ENCODE peak calls at places on chromosome 6, in five cellular contexts. I, K, X, Z and S are unnamed samples.

GRCh38 chr6:139439278-139439813 is 64.9 kb upstream of the CITED2 start:
- DNase-seq in K (no peak), X (no peak), I (no peak), Z (no peak), S (no peak)

GRCh38 chr6:11273406-11274065 is 41.1 kb upstream of the NEDD9 start:
- DNase-seq in Z (no peak), I (no peak), K (no peak), X (no peak), S (no peak)

GRCh38 chr6:35216832-35217811 is 3.4 kb downstream of the SCUBE3 start:
- DNase-seq in K (no peak), X (no peak), I (no peak), Z (no peak), S (no peak)

GRCh38 chr6:152054441-152054840 is 247.0 kb downstream of the ESR1 start:
- DNase-seq in X (no peak), K (peak; percentile 15), Z (no peak), I (no peak), S (no peak)

GRCh38 chr6:47133230-47134000 is 91.3 kb upstream of the ADGRF1 start:
- DNase-seq in X (no peak), K (no peak), I (no peak), Z (no peak), S (no peak)

GRCh38 chr6:168132531-168133184 is 53.6 kb upstream of the FRMD1 start:
- DNase-seq in I (no peak), X (peak; percentile 46), Z (no peak), K (no peak), S (no peak)

GRCh38 chr6:143556529-143556928 is 45.0 kb upstream of the FUCA2 start:
- DNase-seq in X (no peak), K (no peak), Z (no peak), I (no peak), S (no peak)

GRCh38 chr6:72246926-72247325 is 360.6 kb downstream of the RIMS1 start:
- DNase-seq in I (no peak), Z (no peak), K (no peak), X (no peak), S (no peak)

GRCh38 chr6:74932214-74932923 is 273.5 kb downstream of the COL12A1 start:
- DNase-seq in Z (no peak), X (no peak), K (no peak), I (no peak), S (no peak)

GRCh38 chr6:114997813-114998292 is 655.0 kb upstream of the HS3ST5 start:
- DNase-seq in K (no peak), Z (no peak), X (no peak), I (no peak), S (no peak)

GRCh38 chr6:148235446-148235845 is 107.2 kb upstream of the SASH1 start:
- DNase-seq in I (no peak), K (no peak), Z (no peak), X (no peak), S (no peak)

GRCh38 chr6:89372506-89372901 is 20.0 kb upstream of the UBE2J1 start:
- DNase-seq in X (no peak), K (no peak), I (no peak), Z (no peak), S (no peak)

GRCh38 chr6:81562169-81562568 is 190.3 kb downstream of the TENT5A start:
- DNase-seq in K (peak; percentile 86), I (no peak), Z (no peak), X (no peak), S (no peak)

GRCh38 chr6:143157146-143157545 is 96.5 kb downstream of the AIG1 start:
- DNase-seq in X (no peak), Z (no peak), I (no peak), K (no peak), S (no peak)

GRCh38 chr6:25035451-25036435 is 100.0 kb upstream of the RIPOR2 start:
- DNase-seq in K (no peak), Z (no peak), X (no peak), I (no peak), S (no peak)

GRCh38 chr6:4271761-4272505 is 136.6 kb upstream of the ECI2 start:
- DNase-seq in K (no peak), I (no peak), X (peak; percentile 33), Z (no peak), S (no peak)

GRCh38 chr6:110363748-110364147 is 5.6 kb upstream of the METTL24 start:
- DNase-seq in X (no peak), K (no peak), I (no peak), Z (no peak), S (no peak)

GRCh38 chr6:87798393-87799278 is 96.6 kb upstream of the AKIRIN2 start:
- DNase-seq in Z (no peak), K (no peak), I (no peak), X (no peak), S (no peak)

GRCh38 chr6:8628063-8628462 is 192.7 kb upstream of the SLC35B3 start:
- DNase-seq in K (no peak), I (no peak), X (no peak), Z (no peak), S (no peak)

GRCh38 chr6:151160869-151161268 is 78.9 kb upstream of the AKAP12 start:
- DNase-seq in I (no peak), K (no peak), X (no peak), Z (no peak), S (no peak)

GRCh38 chr6:63597142-63598000 is 25.1 kb downstream of the LOC128125822 start:
- DNase-seq in Z (no peak), X (no peak), K (no peak), I (no peak), S (no peak)

GRCh38 chr6:31769684-31770371 is 7.3 kb downstream of the VWA7 start:
- DNase-seq in Z (peak; percentile 75), X (peak; percentile 67), K (peak; percentile 46), I (no peak), S (peak; percentile 63)

GRCh38 chr6:165889636-165890403 is 226.8 kb upstream of the PDE10A start:
- DNase-seq in X (peak; percentile 25), I (no peak), Z (no peak), K (no peak), S (no peak)

GRCh38 chr6:741410-742339 is 48.7 kb upstream of the EXOC2 start:
- DNase-seq in Z (no peak), X (no peak), K (no peak), I (no peak), S (no peak)

GRCh38 chr6:33787336-33787953 is 1.5 kb downstream of the LEMD2 start:
- DNase-seq in Z (no peak), K (no peak), I (no peak), X (peak; percentile 63), S (no peak)

GRCh38 chr6:30317913-30318589 is 8.7 kb upstream of the TRIM39 start:
- DNase-seq in K (no peak), Z (no peak), X (no peak), I (no peak), S (no peak)

GRCh38 chr6:40983752-40984151 is 55.3 kb downstream of the UNC5CL start:
- DNase-seq in X (no peak), I (no peak), K (no peak), Z (no peak), S (no peak)

GRCh38 chr6:43953794-43954310 is 173.4 kb downstream of the MRPL14 start:
- DNase-seq in K (no peak), X (no peak), Z (no peak), I (no peak), S (no peak)

GRCh38 chr6:135995160-135995898 is 143.8 kb downstream of the PDE7B start:
- DNase-seq in I (no peak), Z (no peak), X (peak; percentile 81), K (no peak), S (no peak)

GRCh38 chr6:54698974-54699373 is 147.6 kb upstream of the FAM83B start:
- DNase-seq in K (no peak), Z (no peak), X (no peak), I (no peak), S (no peak)

GRCh38 chr6:161137839-161138544 is 135.9 kb downstream of the AGPAT4 start:
- DNase-seq in I (no peak), Z (no peak), X (no peak), K (no peak), S (no peak)

GRCh38 chr6:136213853-136214252 is 36.3 kb downstream of the MTFR2 start:
- DNase-seq in I (no peak), Z (no peak), X (no peak), K (no peak), S (no peak)

GRCh38 chr6:27130668-27131428 is 116.7 kb upstream of the PRSS16 start:
- DNase-seq in Z (no peak), K (no peak), I (no peak), X (no peak), S (no peak)

GRCh38 chr6:142613981-142614380 is 312.2 kb downstream of the ADGRG6 start:
- DNase-seq in X (no peak), Z (no peak), K (no peak), I (no peak), S (no peak)